ENCODE peak calls at places on chromosomes 12 and 14, in six cellular contexts. C is NCI-H1092 treated with DMSO at 0.1 percent for 48 hours; J is activated T-helper 1 cell treated with anti-CD3 and anti-CD28 coated beads, Interleukin-2, amount 50 U/mL, for 16 hours; A is iPS-NIHi11; Z is lower leg skin; M is fibroblast of the aortic adventitia. D is an unnamed sample.

GRCh38 chr12:15227004-15227679 is 5.9 kb upstream of the RERG start:
- DNase-seq in M (peak; percentile 64), C (peak; percentile 77), Z (no peak), A (peak; percentile 41), J (no peak), D (peak; percentile 39)

GRCh38 chr12:9760699-9761406 is at the start of gene CD69:
- DNase-seq in M (no peak), J (peak; percentile 34), Z (peak; percentile 42), C (no peak), A (peak; percentile 30), D (no peak)

GRCh38 chr12:108689314-108690190 is 41.8 kb downstream of the CORO1C start:
- DNase-seq in A (no peak), M (peak; percentile 59), C (peak; percentile 21), J (no peak), Z (peak; percentile 55), D (no peak)

GRCh38 chr14:76920572-76921175 is 94.5 kb downstream of the LRRC74A start:
- DNase-seq in J (no peak), Z (no peak), C (peak; percentile 96), A (peak; percentile 39), M (no peak), D (no peak)

GRCh38 chr14:35340616-35341453 is 48.7 kb downstream of the PSMA6 start:
- DNase-seq in A (no peak), J (no peak), C (no peak), Z (no peak), M (no peak), D (no peak)

GRCh38 chr12:75705749-75706719 is 194.6 kb upstream of the KRR1 start:
- DNase-seq in A (no peak), M (peak; percentile 99), C (no peak), J (no peak), Z (no peak), D (peak; percentile 15)

GRCh38 chr14:77988966-77989365 is 181.2 kb upstream of the NRXN3 start:
- DNase-seq in M (peak; percentile 85), J (no peak), Z (no peak), C (no peak), A (no peak), D (no peak)

GRCh38 chr14:58298880-58299664 is 717 bp downstream of the ARID4A start:
- DNase-seq in C (no peak), A (peak; percentile 52), Z (peak; percentile 28), J (peak; percentile 10), M (no peak), D (peak; percentile 23)

GRCh38 chr12:42729532-42729895 is 140.0 kb upstream of the PRICKLE1 start:
- DNase-seq in C (no peak), M (no peak), Z (no peak), J (no peak), A (no peak), D (no peak)

GRCh38 chr12:53480425-53481107 is 18.7 kb downstream of the MAP3K12 start:
- DNase-seq in Z (no peak), C (no peak), J (no peak), A (no peak), M (no peak), D (no peak)

GRCh38 chr12:3752741-3753486 is at the start of gene CRACR2A:
- DNase-seq in Z (peak; percentile 24), A (peak; percentile 96), J (peak; percentile 67), M (peak; percentile 55), C (peak; percentile 35), D (peak; percentile 87)

GRCh38 chr12:18428416-18428815 is 167.1 kb downstream of the PIK3C2G start:
- DNase-seq in C (no peak), J (no peak), A (no peak), Z (no peak), M (peak; percentile 4), D (no peak)

GRCh38 chr14:105980224-105980623 is 453.8 kb downstream of the TMEM121 start:
- DNase-seq in Z (no peak), C (no peak), M (no peak), A (no peak), J (no peak), D (no peak)

GRCh38 chr12:47247418-47247817 is 167.7 kb upstream of the AMIGO2 start:
- DNase-seq in A (peak; percentile 32), M (no peak), Z (no peak), C (peak; percentile 12), J (no peak), D (no peak)

GRCh38 chr12:56122637-56123036 is 4.6 kb downstream of the ZC3H10 start:
- DNase-seq in C (no peak), M (no peak), A (no peak), J (no peak), Z (no peak), D (no peak)

GRCh38 chr12:93653079-93653478 is 24.1 kb upstream of the CRADD start:
- DNase-seq in A (no peak), Z (no peak), J (no peak), M (no peak), C (no peak), D (no peak)